ENCODE peak calls at places on chromosomes 7 and 10, in seven cellular contexts. One of them, this sample, is unnamed.
A peak's percentile ranks its signal among the peaks of the same experiment; 100 is the strongest.

GRCh38 chr7:97771576-97771975 is 39.7 kb downstream of the TAC1 start:
- DNase-seq in adrenal gland: no peak
- DNase-seq in RWPE1: no peak
- DNase-seq in sigmoid colon: no peak
- DNase-seq in pancreas: peak; percentile 17
- DNase-seq in SK-N-SH: no peak
- DNase-seq in PC-9: no peak
- DNase-seq in this sample: no peak

GRCh38 chr7:123769371-123769770 is 20.6 kb upstream of the WASL start:
- DNase-seq in sigmoid colon: no peak
- DNase-seq in adrenal gland: peak; percentile 68
- DNase-seq in RWPE1: peak; percentile 79
- DNase-seq in SK-N-SH: no peak
- DNase-seq in pancreas: peak; percentile 61
- DNase-seq in PC-9: peak; percentile 47
- DNase-seq in this sample: peak; percentile 58

GRCh38 chr7:141685285-141686035 is 16.5 kb downstream of the DENND11 start:
- DNase-seq in pancreas: no peak
- DNase-seq in adrenal gland: no peak
- DNase-seq in SK-N-SH: no peak
- DNase-seq in PC-9: no peak
- DNase-seq in sigmoid colon: no peak
- DNase-seq in RWPE1: no peak
- DNase-seq in this sample: no peak

GRCh38 chr7:3655635-3656034 is 354.6 kb downstream of the SDK1 start:
- DNase-seq in RWPE1: no peak
- DNase-seq in adrenal gland: no peak
- DNase-seq in PC-9: no peak
- DNase-seq in pancreas: no peak
- DNase-seq in SK-N-SH: no peak
- DNase-seq in sigmoid colon: no peak
- DNase-seq in this sample: no peak

GRCh38 chr10:86344714-86345161 is 21.9 kb downstream of the GRID1 start:
- DNase-seq in SK-N-SH: no peak
- DNase-seq in RWPE1: no peak
- DNase-seq in sigmoid colon: peak; percentile 62
- DNase-seq in pancreas: no peak
- DNase-seq in PC-9: no peak
- DNase-seq in adrenal gland: no peak
- DNase-seq in this sample: no peak

GRCh38 chr10:70905071-70906021 is 17.0 kb upstream of the PCBD1 start:
- DNase-seq in adrenal gland: no peak
- DNase-seq in RWPE1: no peak
- DNase-seq in PC-9: no peak
- DNase-seq in sigmoid colon: peak; percentile 48
- DNase-seq in SK-N-SH: peak; percentile 42
- DNase-seq in pancreas: no peak
- DNase-seq in this sample: no peak

GRCh38 chr7:50837965-50838364 is 55.3 kb upstream of the GRB10 start:
- DNase-seq in pancreas: no peak
- DNase-seq in sigmoid colon: no peak
- DNase-seq in SK-N-SH: no peak
- DNase-seq in RWPE1: peak; percentile 49
- DNase-seq in PC-9: peak; percentile 28
- DNase-seq in adrenal gland: no peak
- DNase-seq in this sample: peak; percentile 84

GRCh38 chr10:50645241-50645640 is 21.5 kb upstream of the SGMS1 start:
- DNase-seq in SK-N-SH: no peak
- DNase-seq in pancreas: no peak
- DNase-seq in PC-9: no peak
- DNase-seq in adrenal gland: no peak
- DNase-seq in RWPE1: no peak
- DNase-seq in sigmoid colon: no peak
- DNase-seq in this sample: no peak

GRCh38 chr7:158357106-158357897 is 230.3 kb downstream of the PTPRN2 start:
- DNase-seq in pancreas: no peak
- DNase-seq in sigmoid colon: peak; percentile 46
- DNase-seq in RWPE1: no peak
- DNase-seq in PC-9: no peak
- DNase-seq in adrenal gland: no peak
- DNase-seq in SK-N-SH: no peak
- DNase-seq in this sample: no peak

GRCh38 chr7:25844109-25844915 is 307.7 kb upstream of the NFE2L3 start:
- DNase-seq in adrenal gland: no peak
- DNase-seq in pancreas: no peak
- DNase-seq in sigmoid colon: no peak
- DNase-seq in RWPE1: no peak
- DNase-seq in PC-9: no peak
- DNase-seq in SK-N-SH: no peak
- DNase-seq in this sample: no peak

GRCh38 chr7:137898839-137899681 is 52.3 kb upstream of the DGKI start:
- DNase-seq in SK-N-SH: peak; percentile 89
- DNase-seq in adrenal gland: peak; percentile 86
- DNase-seq in pancreas: peak; percentile 77
- DNase-seq in PC-9: peak; percentile 78
- DNase-seq in RWPE1: peak; percentile 56
- DNase-seq in sigmoid colon: peak; percentile 88
- DNase-seq in this sample: no peak

GRCh38 chr10:32143302-32143847 is 87.2 kb upstream of the KIF5B start:
- DNase-seq in adrenal gland: no peak
- DNase-seq in sigmoid colon: no peak
- DNase-seq in RWPE1: peak; percentile 78
- DNase-seq in SK-N-SH: no peak
- DNase-seq in PC-9: no peak
- DNase-seq in pancreas: no peak
- DNase-seq in this sample: peak; percentile 96

GRCh38 chr10:124106241-124106905 is 13.0 kb upstream of the CHST15 start:
- DNase-seq in SK-N-SH: no peak
- DNase-seq in PC-9: peak; percentile 66
- DNase-seq in sigmoid colon: peak; percentile 93
- DNase-seq in pancreas: peak; percentile 79
- DNase-seq in RWPE1: peak; percentile 81
- DNase-seq in adrenal gland: peak; percentile 89
- DNase-seq in this sample: peak; percentile 78

GRCh38 chr10:31602541-31603244 is 283.7 kb downstream of the ZEB1 start:
- DNase-seq in adrenal gland: peak; percentile 75
- DNase-seq in SK-N-SH: peak; percentile 70
- DNase-seq in RWPE1: peak; percentile 46
- DNase-seq in sigmoid colon: peak; percentile 96
- DNase-seq in PC-9: no peak
- DNase-seq in pancreas: peak; percentile 80
- DNase-seq in this sample: no peak

GRCh38 chr7:47748041-47748440 is 166.1 kb upstream of the TNS3 start:
- DNase-seq in SK-N-SH: no peak
- DNase-seq in adrenal gland: no peak
- DNase-seq in RWPE1: no peak
- DNase-seq in PC-9: no peak
- DNase-seq in pancreas: no peak
- DNase-seq in sigmoid colon: no peak
- DNase-seq in this sample: no peak

GRCh38 chr7:7953761-7954160 is 14.8 kb upstream of the GLCCI1 start:
- DNase-seq in SK-N-SH: no peak
- DNase-seq in RWPE1: no peak
- DNase-seq in adrenal gland: no peak
- DNase-seq in PC-9: no peak
- DNase-seq in pancreas: no peak
- DNase-seq in sigmoid colon: no peak
- DNase-seq in this sample: no peak

GRCh38 chr7:98284335-98285036 is 3.0 kb downstream of the BRI3 start:
- DNase-seq in pancreas: peak; percentile 87
- DNase-seq in SK-N-SH: peak; percentile 74
- DNase-seq in adrenal gland: peak; percentile 71
- DNase-seq in RWPE1: peak; percentile 69
- DNase-seq in sigmoid colon: peak; percentile 88
- DNase-seq in PC-9: peak; percentile 92
- DNase-seq in this sample: no peak

GRCh38 chr10:109902992-109903947 is 20.0 kb downstream of the XPNPEP1 start:
- DNase-seq in SK-N-SH: no peak
- DNase-seq in RWPE1: no peak
- DNase-seq in sigmoid colon: no peak
- DNase-seq in pancreas: no peak
- DNase-seq in adrenal gland: no peak
- DNase-seq in PC-9: no peak
- DNase-seq in this sample: no peak

GRCh38 chr7:147896121-147896520 is 694.4 kb upstream of the C7orf33 start:
- DNase-seq in pancreas: no peak
- DNase-seq in adrenal gland: no peak
- DNase-seq in RWPE1: no peak
- DNase-seq in PC-9: no peak
- DNase-seq in SK-N-SH: no peak
- DNase-seq in sigmoid colon: no peak
- DNase-seq in this sample: no peak

DNA sequence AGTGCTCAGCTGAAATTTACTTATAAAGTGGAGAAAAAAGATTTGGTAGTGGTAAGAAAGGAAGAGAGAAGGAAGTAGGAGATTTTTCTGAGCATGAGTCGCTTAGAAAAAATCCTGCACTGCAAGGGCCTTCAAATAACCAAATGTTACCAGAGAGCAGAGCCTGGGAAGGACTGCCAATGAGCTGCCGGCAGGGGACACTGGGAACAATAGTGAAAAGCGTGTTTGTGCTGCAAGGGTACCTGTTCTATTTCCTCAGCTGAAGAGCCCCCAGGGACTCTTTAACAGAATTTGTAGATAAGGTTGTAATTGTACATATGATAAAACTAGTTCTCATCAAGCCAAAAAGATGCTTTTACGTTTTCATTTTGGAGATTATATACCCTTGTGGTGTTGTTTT is 696.3 kb upstream of the C7orf33 start:
- DNase-seq in sigmoid colon: no peak
- DNase-seq in SK-N-SH: peak; percentile 53
- DNase-seq in pancreas: no peak
- DNase-seq in PC-9: no peak
- DNase-seq in adrenal gland: no peak
- DNase-seq in RWPE1: no peak
- DNase-seq in this sample: no peak
- H3K27ac ChIP-seq in sigmoid colon: no peak overlapping the region
- H3K27ac ChIP-seq in SK-N-SH: no peak overlapping the region
- H3K27ac ChIP-seq in pancreas: no peak overlapping the region
- H3K27ac ChIP-seq in PC-9: no peak overlapping the region
- H3K27ac ChIP-seq in adrenal gland: no peak overlapping the region
- H3K27ac ChIP-seq in RWPE1: no peak overlapping the region
- H3K27ac ChIP-seq in this sample: no peak overlapping the region

GRCh38 chr7:2003931-2004812 is 228.6 kb downstream of the MAD1L1 start:
- DNase-seq in sigmoid colon: peak; percentile 52
- DNase-seq in pancreas: peak; percentile 14
- DNase-seq in SK-N-SH: no peak
- DNase-seq in RWPE1: no peak
- DNase-seq in adrenal gland: no peak
- DNase-seq in PC-9: no peak
- DNase-seq in this sample: no peak

GRCh38 chr7:2002561-2003450 is 229.9 kb downstream of the MAD1L1 start:
- DNase-seq in adrenal gland: no peak
- DNase-seq in pancreas: peak; percentile 5
- DNase-seq in PC-9: no peak
- DNase-seq in SK-N-SH: no peak
- DNase-seq in RWPE1: no peak
- DNase-seq in sigmoid colon: peak; percentile 51
- DNase-seq in this sample: no peak

GRCh38 chr7:2001601-2002442 is 230.9 kb downstream of the MAD1L1 start:
- DNase-seq in SK-N-SH: no peak
- DNase-seq in PC-9: no peak
- DNase-seq in RWPE1: no peak
- DNase-seq in sigmoid colon: peak; percentile 55
- DNase-seq in pancreas: peak; percentile 17
- DNase-seq in adrenal gland: no peak
- DNase-seq in this sample: no peak

GRCh38 chr7:2004841-2005351 is 227.8 kb downstream of the MAD1L1 start:
- DNase-seq in RWPE1: no peak
- DNase-seq in sigmoid colon: peak; percentile 45
- DNase-seq in PC-9: no peak
- DNase-seq in pancreas: peak; percentile 12
- DNase-seq in adrenal gland: no peak
- DNase-seq in SK-N-SH: no peak
- DNase-seq in this sample: no peak

GRCh38 chr7:2003451-2003930 is 229.3 kb downstream of the MAD1L1 start:
- DNase-seq in SK-N-SH: no peak
- DNase-seq in adrenal gland: no peak
- DNase-seq in PC-9: no peak
- DNase-seq in sigmoid colon: peak; percentile 56
- DNase-seq in pancreas: peak; percentile 9
- DNase-seq in RWPE1: no peak
- DNase-seq in this sample: no peak
- H3K27ac ChIP-seq in SK-N-SH: no peak overlapping the region
- H3K27ac ChIP-seq in adrenal gland: no peak overlapping the region
- H3K27ac ChIP-seq in PC-9: no peak overlapping the region
- H3K27ac ChIP-seq in sigmoid colon: no peak overlapping the region
- H3K27ac ChIP-seq in pancreas: no peak overlapping the region
- H3K27ac ChIP-seq in RWPE1: no peak overlapping the region
- H3K27ac ChIP-seq in this sample: no peak overlapping the region

DNA sequence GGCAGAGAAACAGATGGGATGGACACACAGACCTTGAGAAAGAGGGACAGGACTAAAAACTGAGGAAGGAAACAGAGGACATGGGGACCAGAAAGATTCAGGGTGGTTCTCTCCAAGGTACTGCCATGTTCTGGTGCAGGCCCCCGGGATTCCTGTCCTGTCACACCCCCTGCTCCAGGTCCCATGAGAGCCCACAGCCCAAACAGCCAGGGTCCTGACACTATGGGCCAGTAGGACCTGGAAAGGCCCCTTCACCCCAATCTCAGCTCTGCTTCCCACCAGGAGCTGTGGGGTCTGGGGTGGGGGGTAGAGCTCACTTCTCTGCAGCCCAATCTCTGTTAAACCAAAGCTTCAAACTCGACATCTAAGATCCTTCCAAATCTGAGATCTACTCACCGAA is 21.2 kb downstream of the PDIA4 start:
- DNase-seq in SK-N-SH: no peak
- DNase-seq in sigmoid colon: no peak
- DNase-seq in PC-9: no peak
- DNase-seq in pancreas: no peak
- DNase-seq in RWPE1: no peak
- DNase-seq in adrenal gland: no peak
- DNase-seq in this sample: no peak
- H3K27ac ChIP-seq in SK-N-SH: no peak overlapping the region
- H3K27ac ChIP-seq in sigmoid colon: no peak overlapping the region
- H3K27ac ChIP-seq in PC-9: no peak overlapping the region
- H3K27ac ChIP-seq in pancreas: no peak overlapping the region
- H3K27ac ChIP-seq in RWPE1: peak overlapping the region; percentile 10
- H3K27ac ChIP-seq in adrenal gland: no peak overlapping the region
- H3K27ac ChIP-seq in this sample: no peak overlapping the region

GRCh38 chr10:129945941-129946760 is 17.9 kb downstream of the EBF3 start:
- DNase-seq in pancreas: no peak
- DNase-seq in sigmoid colon: peak; percentile 69
- DNase-seq in RWPE1: no peak
- DNase-seq in PC-9: no peak
- DNase-seq in SK-N-SH: no peak
- DNase-seq in adrenal gland: no peak
- DNase-seq in this sample: no peak
- H3K27ac ChIP-seq in pancreas: no peak overlapping the region
- H3K27ac ChIP-seq in sigmoid colon: peak overlapping the region; percentile 29
- H3K27ac ChIP-seq in RWPE1: no peak overlapping the region
- H3K27ac ChIP-seq in PC-9: no peak overlapping the region
- H3K27ac ChIP-seq in SK-N-SH: no peak overlapping the region
- H3K27ac ChIP-seq in adrenal gland: no peak overlapping the region
- H3K27ac ChIP-seq in this sample: no peak overlapping the region

This sample was measured in epithelial cell of prostate.